ENCODE peak calls at places on chromosomes 1 and 21, in eight cellular contexts. One of them, this sample, is unnamed.

GRCh38 chr1:246417152-246417812 is 89.8 kb downstream of the SMYD3 start:
- DNase-seq in endodermal cell: no peak
- DNase-seq in cardiac muscle cell: peak
- DNase-seq in neural progenitor cell: no peak
- DNase-seq in OCI-LY7: no peak
- DNase-seq in iPS DF 6.9: no peak
- DNase-seq in AG04450: no peak
- DNase-seq in CD8-positive, alpha-beta T cell: no peak
- DNase-seq in this sample: no peak

GRCh38 chr1:40870135-40870728 is 8.1 kb upstream of the CITED4 start:
- DNase-seq in iPS DF 6.9: no peak
- DNase-seq in cardiac muscle cell: no peak
- DNase-seq in CD8-positive, alpha-beta T cell: no peak
- DNase-seq in endodermal cell: no peak
- DNase-seq in AG04450: no peak
- DNase-seq in OCI-LY7: no peak
- DNase-seq in neural progenitor cell: no peak
- DNase-seq in this sample: no peak

GRCh38 chr1:175015243-175015642 is 8.0 kb downstream of the MRPS14 start:
- DNase-seq in cardiac muscle cell: peak
- DNase-seq in endodermal cell: no peak
- DNase-seq in CD8-positive, alpha-beta T cell: no peak
- DNase-seq in neural progenitor cell: no peak
- DNase-seq in iPS DF 6.9: no peak
- DNase-seq in AG04450: no peak
- DNase-seq in OCI-LY7: no peak
- DNase-seq in this sample: no peak

GRCh38 chr1:160800645-160801408 is 4.9 kb downstream of the LY9 start:
- DNase-seq in cardiac muscle cell: no peak
- DNase-seq in endodermal cell: no peak
- DNase-seq in CD8-positive, alpha-beta T cell: no peak
- DNase-seq in OCI-LY7: peak
- DNase-seq in AG04450: no peak
- DNase-seq in iPS DF 6.9: no peak
- DNase-seq in neural progenitor cell: no peak
- DNase-seq in this sample: no peak

GRCh38 chr1:235941852-235942624 is 75.3 kb upstream of the LYST start:
- DNase-seq in AG04450: no peak
- DNase-seq in endodermal cell: no peak
- DNase-seq in cardiac muscle cell: peak
- DNase-seq in neural progenitor cell: no peak
- DNase-seq in CD8-positive, alpha-beta T cell: no peak
- DNase-seq in iPS DF 6.9: no peak
- DNase-seq in OCI-LY7: no peak
- DNase-seq in this sample: no peak

GRCh38 chr21:42165901-42166300 is 53.0 kb upstream of the ABCG1 start:
- DNase-seq in cardiac muscle cell: no peak
- DNase-seq in neural progenitor cell: no peak
- DNase-seq in endodermal cell: peak
- DNase-seq in iPS DF 6.9: no peak
- DNase-seq in OCI-LY7: no peak
- DNase-seq in AG04450: no peak
- DNase-seq in CD8-positive, alpha-beta T cell: no peak
- DNase-seq in this sample: no peak

GRCh38 chr1:117632269-117633067 is 26.6 kb downstream of the TENT5C start:
- DNase-seq in endodermal cell: no peak
- DNase-seq in AG04450: no peak
- DNase-seq in OCI-LY7: peak
- DNase-seq in cardiac muscle cell: no peak
- DNase-seq in neural progenitor cell: no peak
- DNase-seq in iPS DF 6.9: no peak
- DNase-seq in CD8-positive, alpha-beta T cell: no peak
- DNase-seq in this sample: peak

GRCh38 chr1:245067257-245067656 is 87.5 kb upstream of the KIF26B start:
- DNase-seq in AG04450: no peak
- DNase-seq in iPS DF 6.9: no peak
- DNase-seq in neural progenitor cell: no peak
- DNase-seq in cardiac muscle cell: peak
- DNase-seq in CD8-positive, alpha-beta T cell: no peak
- DNase-seq in endodermal cell: no peak
- DNase-seq in OCI-LY7: no peak
- DNase-seq in this sample: no peak

GRCh38 chr1:31583082-31583994 is 7.0 kb downstream of the TINAGL1 start:
- DNase-seq in cardiac muscle cell: no peak
- DNase-seq in OCI-LY7: no peak
- DNase-seq in iPS DF 6.9: no peak
- DNase-seq in neural progenitor cell: no peak
- DNase-seq in endodermal cell: no peak
- DNase-seq in CD8-positive, alpha-beta T cell: no peak
- DNase-seq in AG04450: no peak
- DNase-seq in this sample: no peak

GRCh38 chr1:19909971-19910370 is 13.4 kb downstream of the PLA2G2E start:
- DNase-seq in CD8-positive, alpha-beta T cell: no peak
- DNase-seq in neural progenitor cell: no peak
- DNase-seq in AG04450: no peak
- DNase-seq in OCI-LY7: no peak
- DNase-seq in cardiac muscle cell: no peak
- DNase-seq in endodermal cell: no peak
- DNase-seq in iPS DF 6.9: no peak
- DNase-seq in this sample: no peak

GRCh38 chr1:218498061-218498938 is 153.2 kb downstream of the TGFB2 start:
- DNase-seq in OCI-LY7: no peak
- DNase-seq in AG04450: no peak
- DNase-seq in endodermal cell: no peak
- DNase-seq in CD8-positive, alpha-beta T cell: no peak
- DNase-seq in neural progenitor cell: no peak
- DNase-seq in iPS DF 6.9: no peak
- DNase-seq in cardiac muscle cell: no peak
- DNase-seq in this sample: no peak
- H3K4me3 ChIP-seq in OCI-LY7: no peak
- H3K4me3 ChIP-seq in AG04450: peak
- H3K4me3 ChIP-seq in endodermal cell: no peak
- H3K4me3 ChIP-seq in CD8-positive, alpha-beta T cell: no peak
- H3K4me3 ChIP-seq in neural progenitor cell: no peak
- H3K4me3 ChIP-seq in iPS DF 6.9: no peak
- H3K4me3 ChIP-seq in cardiac muscle cell: no peak
- H3K4me3 ChIP-seq in this sample: no peak

DNA sequence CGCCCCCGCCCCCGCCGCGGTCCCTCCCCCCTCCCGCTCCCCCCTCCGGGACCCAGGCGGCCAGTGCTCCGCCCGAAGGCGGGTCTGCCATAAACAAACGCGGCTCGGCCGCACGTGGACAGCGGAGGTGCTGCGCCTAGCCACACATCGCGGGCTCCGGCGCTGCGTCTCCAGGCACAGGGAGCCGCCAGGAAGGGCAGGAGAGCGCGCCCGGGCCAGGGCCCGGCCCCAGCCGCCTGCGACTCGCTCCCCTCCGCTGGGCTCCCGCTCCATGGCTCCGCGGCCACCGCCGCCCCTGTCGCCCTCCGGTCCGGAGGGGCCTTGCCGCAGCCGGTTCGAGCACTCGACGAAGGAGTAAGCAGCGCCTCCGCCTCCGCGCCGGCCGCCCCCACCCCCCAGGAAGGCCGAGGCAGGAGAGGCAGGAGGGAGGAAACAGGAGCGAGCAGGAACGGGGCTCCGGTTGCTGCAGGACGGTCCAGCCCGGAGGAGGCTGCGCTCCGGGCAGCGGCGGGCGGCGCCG is at the start of gene SIM2:
- DNase-seq in endodermal cell: peak
- DNase-seq in neural progenitor cell: peak
- DNase-seq in CD8-positive, alpha-beta T cell: no peak
- DNase-seq in cardiac muscle cell: peak
- DNase-seq in AG04450: no peak
- DNase-seq in OCI-LY7: no peak
- DNase-seq in iPS DF 6.9: no peak
- DNase-seq in this sample: peak
- H3K4me3 ChIP-seq in endodermal cell: peak
- H3K4me3 ChIP-seq in neural progenitor cell: peak
- H3K4me3 ChIP-seq in CD8-positive, alpha-beta T cell: no peak
- H3K4me3 ChIP-seq in cardiac muscle cell: peak
- H3K4me3 ChIP-seq in AG04450: no peak
- H3K4me3 ChIP-seq in OCI-LY7: no peak
- H3K4me3 ChIP-seq in iPS DF 6.9: peak
- H3K4me3 ChIP-seq in this sample: peak

DNA sequence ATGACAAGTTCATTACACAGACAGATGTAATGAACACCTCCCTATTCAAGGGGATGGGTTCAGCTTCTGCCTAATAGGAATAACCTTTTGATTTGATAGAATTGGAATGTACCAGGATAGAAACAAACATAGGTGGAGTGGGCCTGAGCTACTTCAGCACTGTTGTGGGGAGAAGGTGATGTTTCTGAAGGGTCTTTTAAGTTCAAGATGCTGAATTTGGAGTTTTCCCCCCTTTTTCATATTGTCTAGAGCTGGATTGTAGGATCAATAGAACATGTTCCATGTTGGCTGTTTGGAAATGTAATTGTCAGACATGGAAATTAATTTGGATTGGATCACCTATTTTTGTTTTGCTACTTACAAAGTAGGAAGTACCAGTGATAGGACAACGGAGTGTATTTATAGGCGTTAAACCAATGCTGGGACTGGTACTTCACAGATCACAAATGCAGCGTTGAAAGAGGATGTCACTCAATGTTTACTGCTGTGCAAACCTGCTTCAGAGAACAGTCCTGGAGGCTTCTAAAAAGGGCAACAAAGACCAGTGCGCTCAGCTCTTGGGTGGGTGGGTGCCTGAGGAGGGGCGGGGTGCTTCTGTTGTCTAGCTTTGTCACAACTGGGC is 2.0 kb downstream of the C1orf21 start:
- DNase-seq in neural progenitor cell: no peak
- DNase-seq in endodermal cell: no peak
- DNase-seq in cardiac muscle cell: no peak
- DNase-seq in AG04450: no peak
- DNase-seq in CD8-positive, alpha-beta T cell: no peak
- DNase-seq in OCI-LY7: no peak
- DNase-seq in iPS DF 6.9: no peak
- DNase-seq in this sample: no peak
- H3K4me3 ChIP-seq in neural progenitor cell: peak
- H3K4me3 ChIP-seq in endodermal cell: peak
- H3K4me3 ChIP-seq in cardiac muscle cell: peak
- H3K4me3 ChIP-seq in AG04450: peak
- H3K4me3 ChIP-seq in CD8-positive, alpha-beta T cell: no peak
- H3K4me3 ChIP-seq in OCI-LY7: no peak
- H3K4me3 ChIP-seq in iPS DF 6.9: no peak
- H3K4me3 ChIP-seq in this sample: no peak

GRCh38 chr1:170881268-170882265 is 53.8 kb upstream of the MROH9 start:
- DNase-seq in cardiac muscle cell: peak
- DNase-seq in CD8-positive, alpha-beta T cell: no peak
- DNase-seq in neural progenitor cell: peak
- DNase-seq in iPS DF 6.9: no peak
- DNase-seq in AG04450: no peak
- DNase-seq in OCI-LY7: no peak
- DNase-seq in endodermal cell: no peak
- DNase-seq in this sample: no peak
- H3K4me3 ChIP-seq in cardiac muscle cell: no peak
- H3K4me3 ChIP-seq in CD8-positive, alpha-beta T cell: no peak
- H3K4me3 ChIP-seq in neural progenitor cell: no peak
- H3K4me3 ChIP-seq in iPS DF 6.9: no peak
- H3K4me3 ChIP-seq in AG04450: no peak
- H3K4me3 ChIP-seq in OCI-LY7: no peak
- H3K4me3 ChIP-seq in endodermal cell: no peak
- H3K4me3 ChIP-seq in this sample: no peak

DNA sequence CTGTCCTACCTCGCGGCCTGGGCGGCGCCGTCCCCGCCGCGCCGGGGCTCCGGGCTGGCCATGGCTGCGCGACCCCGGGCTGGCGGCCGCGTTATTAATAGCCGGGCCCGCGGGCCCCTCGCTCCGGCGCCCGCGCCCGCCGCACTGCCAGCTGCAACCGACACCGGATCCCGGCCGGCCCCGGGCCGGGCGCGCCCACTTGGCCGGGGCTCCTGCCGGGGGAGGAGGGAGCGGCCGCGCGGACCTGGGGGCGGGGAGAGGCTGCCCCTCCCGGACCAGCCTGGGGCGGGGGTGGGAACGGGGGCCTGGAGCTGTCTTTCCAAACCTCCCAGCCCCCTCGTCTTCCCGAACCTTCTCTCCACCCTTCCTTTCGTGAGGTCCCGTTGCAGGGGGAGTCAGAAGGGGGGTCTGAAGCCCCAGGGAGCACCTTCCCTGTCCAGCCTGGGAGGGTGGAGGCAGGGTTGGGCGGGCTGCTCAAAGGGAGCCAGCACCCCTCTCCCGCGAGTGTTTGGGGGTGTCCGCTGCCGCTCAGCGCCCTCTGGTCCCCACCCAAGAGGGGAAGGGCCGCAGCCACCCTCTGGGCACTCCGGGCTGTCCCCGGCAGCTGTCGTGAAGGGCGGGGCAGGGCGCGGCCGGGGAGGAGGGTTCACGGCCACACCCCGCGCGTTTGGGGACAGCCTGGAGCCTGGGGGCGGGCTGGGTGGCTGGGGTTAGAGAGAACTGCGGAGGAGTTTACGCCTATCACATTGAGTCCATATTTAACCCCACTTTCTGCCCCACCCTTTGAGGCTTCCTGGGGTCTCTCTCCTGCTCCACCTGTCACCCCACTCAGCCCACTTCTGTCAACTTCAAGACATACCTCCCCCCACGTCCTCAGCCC is at the start of gene SYNC:
- DNase-seq in iPS DF 6.9: no peak
- DNase-seq in AG04450: peak
- DNase-seq in neural progenitor cell: peak
- DNase-seq in OCI-LY7: no peak
- DNase-seq in CD8-positive, alpha-beta T cell: no peak
- DNase-seq in cardiac muscle cell: peak
- DNase-seq in endodermal cell: peak
- DNase-seq in this sample: peak
- H3K4me3 ChIP-seq in iPS DF 6.9: peak
- H3K4me3 ChIP-seq in AG04450: peak
- H3K4me3 ChIP-seq in neural progenitor cell: peak
- H3K4me3 ChIP-seq in OCI-LY7: no peak
- H3K4me3 ChIP-seq in CD8-positive, alpha-beta T cell: no peak
- H3K4me3 ChIP-seq in cardiac muscle cell: peak
- H3K4me3 ChIP-seq in endodermal cell: peak
- H3K4me3 ChIP-seq in this sample: peak

DNA sequence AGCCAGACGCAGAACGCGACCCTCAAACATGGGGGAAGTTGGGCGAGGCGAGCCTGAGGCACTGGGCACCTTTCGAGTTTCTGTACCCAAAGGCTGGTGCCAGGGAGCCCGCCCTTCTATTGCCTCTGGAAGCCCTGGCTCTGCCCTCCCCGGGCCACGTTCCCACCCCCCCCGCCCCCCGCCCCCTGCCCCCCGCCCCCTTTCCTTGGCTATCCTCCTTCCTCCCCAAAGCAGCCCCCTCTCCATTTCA is 2.2 kb upstream of the ZBTB7B start:
- DNase-seq in cardiac muscle cell: no peak
- DNase-seq in AG04450: no peak
- DNase-seq in iPS DF 6.9: no peak
- DNase-seq in neural progenitor cell: no peak
- DNase-seq in OCI-LY7: no peak
- DNase-seq in endodermal cell: no peak
- DNase-seq in CD8-positive, alpha-beta T cell: no peak
- DNase-seq in this sample: no peak
- H3K4me3 ChIP-seq in cardiac muscle cell: peak
- H3K4me3 ChIP-seq in AG04450: peak
- H3K4me3 ChIP-seq in iPS DF 6.9: peak
- H3K4me3 ChIP-seq in neural progenitor cell: peak
- H3K4me3 ChIP-seq in OCI-LY7: peak
- H3K4me3 ChIP-seq in endodermal cell: peak
- H3K4me3 ChIP-seq in CD8-positive, alpha-beta T cell: peak
- H3K4me3 ChIP-seq in this sample: peak

This sample was measured in H7.